ENCODE peak calls at places on chromosomes 7 and 10, in seven cellular contexts. U is heart right ventricle, G is AG04449, X is IMR-90, Q is fibroblast of villous mesenchyme, W is BJ, B is mammary epithelial cell. K is an unnamed sample.

GRCh38 chr7:79454325-79454960 is 976 bp upstream of the MAGI2 start:
- DNase-seq in U (peak), G (no peak), X (peak), Q (peak), W (no peak), B (no peak), K (no peak)

GRCh38 chr10:86286591-86287421 is 79.8 kb downstream of the GRID1 start:
- DNase-seq in U (no peak), G (no peak), X (no peak), Q (no peak), W (no peak), B (no peak), K (peak)

GRCh38 chr10:63711866-63712716 is 190.9 kb downstream of the REEP3 start:
- DNase-seq in U (peak), G (peak), X (peak), Q (peak), W (peak), B (peak), K (peak)

GRCh38 chr7:38374507-38374906 is 101.1 kb upstream of the TARP start:
- DNase-seq in U (no peak), G (no peak), X (peak), Q (peak), W (no peak), B (no peak), K (no peak)

GRCh38 chr10:62037166-62037831 is 135.8 kb downstream of the ARID5B start:
- DNase-seq in U (no peak), G (no peak), X (peak), Q (peak), W (peak), B (peak), K (no peak)

GRCh38 chr10:80714566-80714965 is 176.9 kb downstream of the SH2D4B start:
- DNase-seq in U (no peak), G (no peak), X (no peak), Q (no peak), W (no peak), B (no peak), K (no peak)

GRCh38 chr10:94420998-94421397 is 18.7 kb downstream of the TBC1D12 start:
- DNase-seq in U (no peak), G (no peak), X (no peak), Q (no peak), W (no peak), B (no peak), K (no peak)

GRCh38 chr10:74825033-74825370 is 1.4 kb upstream of the KAT6B start:
- DNase-seq in U (no peak), G (no peak), X (no peak), Q (no peak), W (no peak), B (no peak), K (peak)

GRCh38 chr10:2963889-2964631 is 103.3 kb upstream of the PFKP start:
- DNase-seq in U (no peak), G (no peak), X (no peak), Q (no peak), W (no peak), B (no peak), K (no peak)

GRCh38 chr10:45520476-45520875 is 146.5 kb downstream of the ALOX5 start:
- DNase-seq in U (no peak), G (no peak), X (no peak), Q (no peak), W (no peak), B (no peak), K (no peak)

GRCh38 chr10:17709492-17709891 is 42.5 kb upstream of the TMEM236 start:
- DNase-seq in U (no peak), G (no peak), X (no peak), Q (peak), W (no peak), B (no peak), K (no peak)

GRCh38 chr10:129853236-129853946 is 110.7 kb downstream of the EBF3 start:
- DNase-seq in U (no peak), G (no peak), X (peak), Q (peak), W (no peak), B (no peak), K (no peak)

GRCh38 chr7:115014794-115015193 is 92.9 kb downstream of the MDFIC start:
- DNase-seq in U (no peak), G (no peak), X (no peak), Q (no peak), W (no peak), B (no peak), K (no peak)

GRCh38 chr10:32239770-32240169 is 107.2 kb downstream of the EPC1 start:
- DNase-seq in U (no peak), G (peak), X (peak), Q (peak), W (peak), B (peak), K (no peak)

GRCh38 chr10:4283841-4284610 is 499.0 kb upstream of the KLF6 start:
- DNase-seq in U (peak), G (peak), X (peak), Q (peak), W (peak), B (no peak), K (no peak)

GRCh38 chr7:17266559-17266958 is 31.9 kb upstream of the AHR start:
- DNase-seq in U (no peak), G (no peak), X (no peak), Q (no peak), W (no peak), B (no peak), K (no peak)

GRCh38 chr10:32367793-32368453 is 21.0 kb upstream of the EPC1 start:
- DNase-seq in U (peak), G (no peak), X (peak), Q (peak), W (peak), B (peak), K (peak)

GRCh38 chr10:29124864-29125263 is 164.0 kb upstream of the LYZL1 start:
- DNase-seq in U (no peak), G (no peak), X (no peak), Q (no peak), W (no peak), B (no peak), K (no peak)

GRCh38 chr10:1132584-1132983 is 76.4 kb downstream of the WDR37 start:
- DNase-seq in U (no peak), G (no peak), X (no peak), Q (no peak), W (no peak), B (no peak), K (peak)

GRCh38 chr7:150941983-150942590 is 36.0 kb downstream of the KCNH2 start:
- DNase-seq in U (peak), G (no peak), X (no peak), Q (no peak), W (no peak), B (peak), K (peak)

GRCh38 chr7:87475359-87476178 is at the start of gene ABCB4:
- DNase-seq in U (peak), G (no peak), X (no peak), Q (no peak), W (no peak), B (no peak), K (no peak)

GRCh38 chr7:31145339-31145738 is 93.2 kb downstream of the ADCYAP1R1 start:
- DNase-seq in U (no peak), G (no peak), X (no peak), Q (no peak), W (no peak), B (no peak), K (no peak)

GRCh38 chr7:141617280-141617679 is 66.1 kb downstream of the AGK start:
- DNase-seq in U (no peak), G (no peak), X (peak), Q (peak), W (peak), B (peak), K (no peak)

GRCh38 chr10:3186365-3186764 is 13.8 kb upstream of the PITRM1 start:
- DNase-seq in U (no peak), G (no peak), X (no peak), Q (no peak), W (no peak), B (no peak), K (no peak)

GRCh38 chr10:69968830-69969229 is 83.8 kb upstream of the MACROH2A2 start:
- DNase-seq in U (no peak), G (no peak), X (peak), Q (peak), W (no peak), B (peak), K (no peak)

GRCh38 chr10:98321203-98321780 is 53.3 kb upstream of the LOXL4 start:
- DNase-seq in U (no peak), G (no peak), X (no peak), Q (no peak), W (no peak), B (no peak), K (no peak)

GRCh38 chr7:55556031-55556430 is 16.3 kb downstream of the VOPP1 start:
- DNase-seq in U (no peak), G (no peak), X (no peak), Q (no peak), W (no peak), B (no peak), K (peak)

GRCh38 chr10:131830446-131831130 is 70.2 kb upstream of the PPP2R2D start:
- DNase-seq in U (no peak), G (no peak), X (no peak), Q (no peak), W (no peak), B (no peak), K (no peak)

GRCh38 chr7:41705109-41705871 is 2.4 kb upstream of the INHBA start:
- DNase-seq in U (peak), G (peak), X (peak), Q (peak), W (peak), B (peak), K (peak)

GRCh38 chr10:59648711-59649201 is 60.9 kb downstream of the SLC16A9 start:
- DNase-seq in U (no peak), G (no peak), X (no peak), Q (peak), W (no peak), B (no peak), K (no peak)

GRCh38 chr10:130045091-130045652 is 65.5 kb downstream of the C10orf143 start:
- DNase-seq in U (no peak), G (no peak), X (no peak), Q (no peak), W (no peak), B (no peak), K (peak)

DNA sequence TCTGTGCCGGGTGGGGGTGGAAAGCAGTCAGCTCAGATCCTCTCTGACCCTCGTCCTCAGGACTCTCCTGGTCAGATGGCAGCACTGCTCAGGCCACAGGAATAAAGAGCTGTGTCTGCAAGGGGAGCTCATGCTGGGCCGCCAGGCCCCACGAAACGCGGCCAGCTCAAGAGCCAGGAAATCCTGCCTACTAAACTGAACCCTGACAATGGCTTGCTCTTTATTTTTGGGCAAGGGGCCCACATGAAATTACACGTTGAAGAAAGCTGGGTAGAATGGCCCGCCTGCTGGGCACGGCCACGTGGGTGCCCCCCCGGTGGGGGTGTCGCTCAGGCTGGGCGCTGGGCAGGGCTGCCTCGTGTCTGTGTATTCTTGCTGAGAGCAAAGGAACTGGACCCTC is 103.0 kb downstream of the ITIH5 start:
- DNase-seq in U (no peak), G (no peak), X (no peak), Q (no peak), W (no peak), B (no peak), K (no peak)
- TF ChIP-seq CTCF in U (no peak), G (no peak), X (no peak), Q (no peak), W (no peak), B (no peak), K (no peak)

DNA sequence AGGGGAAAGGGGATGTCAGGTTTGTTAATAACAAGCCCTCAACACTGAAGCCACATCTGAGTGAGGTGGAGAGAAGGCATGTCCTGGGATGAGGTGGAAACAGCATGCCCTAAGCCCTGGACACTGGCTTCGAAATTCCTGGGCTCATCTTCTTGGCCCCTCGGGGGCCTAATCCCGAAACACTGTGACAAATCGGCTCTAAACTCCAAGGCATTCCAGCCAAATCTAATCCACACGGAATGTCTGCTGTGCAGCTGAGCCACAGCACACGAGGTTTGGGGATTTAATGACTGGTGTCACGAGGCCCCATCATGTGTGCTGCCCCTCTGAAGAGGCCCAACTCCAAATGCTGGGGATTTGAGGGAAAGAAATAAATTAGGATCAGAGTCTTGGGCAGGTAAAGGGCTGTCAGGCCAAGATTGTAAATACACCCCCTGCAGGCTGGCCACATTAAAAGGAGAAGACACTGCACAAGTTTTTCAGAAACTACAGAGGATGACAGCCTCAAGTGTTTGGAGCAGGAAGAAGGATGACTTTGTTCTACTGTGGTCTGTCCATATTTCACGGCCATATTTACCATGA is 83.0 kb upstream of the FGFR2 start:
- DNase-seq in U (no peak), G (no peak), X (no peak), Q (peak), W (no peak), B (no peak), K (no peak)
- TF ChIP-seq CTCF in U (no peak), G (no peak), X (no peak), Q (no peak), W (no peak), B (no peak), K (no peak)

GRCh38 chr7:944744-945143 is 9.7 kb downstream of the ADAP1 start:
- DNase-seq in U (no peak), G (no peak), X (no peak), Q (no peak), W (no peak), B (no peak), K (no peak)
- TF ChIP-seq CTCF in U (no peak), G (no peak), X (no peak), Q (no peak), W (no peak), B (no peak), K (no peak)

GRCh38 chr7:112503361-112504023 is 22.7 kb downstream of the LSMEM1 start:
- DNase-seq in U (no peak), G (no peak), X (no peak), Q (no peak), W (no peak), B (no peak), K (no peak)

GRCh38 chr7:112497481-112497880 is 16.7 kb downstream of the LSMEM1 start:
- DNase-seq in U (no peak), G (no peak), X (no peak), Q (no peak), W (no peak), B (no peak), K (no peak)

GRCh38 chr7:112501958-112502503 is 21.2 kb downstream of the LSMEM1 start:
- DNase-seq in U (no peak), G (no peak), X (no peak), Q (no peak), W (no peak), B (no peak), K (no peak)

GRCh38 chr7:112502700-112503099 is 21.9 kb downstream of the LSMEM1 start:
- DNase-seq in U (no peak), G (no peak), X (no peak), Q (no peak), W (no peak), B (no peak), K (no peak)

DNA sequence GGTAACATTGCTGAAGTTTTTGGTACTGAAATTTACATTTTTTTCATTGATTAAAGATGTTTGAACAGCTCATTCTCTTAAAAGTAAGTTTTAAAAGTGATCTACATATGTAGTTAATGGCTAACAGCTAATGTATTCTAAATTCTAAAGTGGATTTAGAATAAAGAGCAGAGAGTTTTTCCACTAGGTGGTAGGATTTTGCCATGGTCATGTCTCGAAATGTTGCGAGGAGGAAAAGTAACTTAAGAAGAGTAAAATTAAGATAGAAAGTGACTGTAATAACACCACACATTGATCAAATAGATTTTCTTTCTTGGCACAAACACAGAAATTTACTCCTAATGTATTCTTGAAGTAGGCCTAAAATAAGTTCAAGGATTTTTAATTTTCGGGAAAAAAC is 19.8 kb downstream of the LSMEM1 start:
- DNase-seq in U (no peak), G (no peak), X (no peak), Q (peak), W (no peak), B (no peak), K (no peak)
- TF ChIP-seq CTCF in U (no peak), G (no peak), X (no peak), Q (peak), W (no peak), B (peak), K (no peak)

K was measured in colonic mucosa.